ENCODE peak calls at places on chromosome 17, in eight cellular contexts. U is body of pancreas, P is OCI-LY7, O is SK-N-SH, M is right atrium auricular region, F is cardiac muscle cell, A is tibial artery, B is heart left ventricle. Y is an unnamed sample.

GRCh38 chr17:1640329-1641064 is 5.0 kb downstream of the SCARF1 start:
- DNase-seq in U (peak; percentile 80), P (no peak), O (peak; percentile 28), M (no peak), F (no peak), A (no peak), B (no peak), Y (no peak)

GRCh38 chr17:36937961-36938565 is 788 bp downstream of the LHX1 start:
- DNase-seq in U (no peak), P (no peak), O (peak; percentile 69), M (no peak), F (peak; percentile 34), A (no peak), B (no peak), Y (no peak)

GRCh38 chr17:4740584-4740983 is 856 bp upstream of the CXCL16 start:
- DNase-seq in U (no peak), P (no peak), O (no peak), M (no peak), F (no peak), A (no peak), B (no peak), Y (no peak)

GRCh38 chr17:10745231-10745630 is 15.4 kb upstream of the TMEM220 start:
- DNase-seq in U (no peak), P (no peak), O (no peak), M (no peak), F (peak; percentile 25), A (no peak), B (no peak), Y (no peak)

GRCh38 chr17:35700157-35700556 is 31.3 kb upstream of the RASL10B start:
- DNase-seq in U (no peak), P (no peak), O (no peak), M (no peak), F (no peak), A (no peak), B (no peak), Y (no peak)

GRCh38 chr17:45241315-45242011 is 19.8 kb downstream of the FMNL1 start:
- DNase-seq in U (peak; percentile 59), P (no peak), O (peak; percentile 88), M (no peak), F (no peak), A (no peak), B (no peak), Y (no peak)

GRCh38 chr17:68573338-68573737 is 27.8 kb downstream of the FAM20A start:
- DNase-seq in U (no peak), P (no peak), O (no peak), M (no peak), F (no peak), A (no peak), B (no peak), Y (no peak)

GRCh38 chr17:17824119-17824779 is 12.5 kb downstream of the SREBF1 start:
- DNase-seq in U (no peak), P (peak; percentile 28), O (peak; percentile 76), M (no peak), F (no peak), A (no peak), B (no peak), Y (no peak)

GRCh38 chr17:34254651-34255380 is at the start of gene CCL2:
- DNase-seq in U (peak; percentile 49), P (no peak), O (peak; percentile 42), M (peak; percentile 88), F (peak; percentile 94), A (peak; percentile 85), B (peak; percentile 83), Y (peak; percentile 65)

GRCh38 chr17:31492880-31493655 is 101.6 kb downstream of the RAB11FIP4 start:
- DNase-seq in U (peak; percentile 14), P (no peak), O (no peak), M (peak; percentile 67), F (no peak), A (no peak), B (peak; percentile 45), Y (no peak)

GRCh38 chr17:33115957-33116680 is 124.5 kb downstream of the SPACA3 start:
- DNase-seq in U (no peak), P (no peak), O (peak; percentile 56), M (no peak), F (no peak), A (no peak), B (no peak), Y (no peak)

GRCh38 chr17:7380855-7381683 is at the start of gene TNK1:
- DNase-seq in U (peak; percentile 86), P (no peak), O (peak; percentile 64), M (no peak), F (no peak), A (no peak), B (peak; percentile 47), Y (no peak)

GRCh38 chr17:79671387-79671752 is 59.4 kb upstream of the ENPP7 start:
- DNase-seq in U (no peak), P (no peak), O (no peak), M (no peak), F (no peak), A (no peak), B (no peak), Y (no peak)

GRCh38 chr17:38735161-38735997 is 5.2 kb downstream of the CISD3 start:
- DNase-seq in U (peak; percentile 74), P (peak; percentile 67), O (peak; percentile 92), M (no peak), F (peak; percentile 56), A (peak; percentile 78), B (peak; percentile 70), Y (no peak)

GRCh38 chr17:49471769-49472168 is 23.3 kb upstream of the NGFR start:
- DNase-seq in U (no peak), P (no peak), O (no peak), M (no peak), F (no peak), A (no peak), B (no peak), Y (no peak)

GRCh38 chr17:62888148-62888547 is 77.9 kb upstream of the TANC2 start:
- DNase-seq in U (no peak), P (no peak), O (no peak), M (no peak), F (no peak), A (no peak), B (no peak), Y (no peak)

GRCh38 chr17:29592850-29593545 is at the start of gene ANKRD13B:
- DNase-seq in U (peak; percentile 43), P (peak; percentile 71), O (peak; percentile 83), M (no peak), F (no peak), A (no peak), B (peak; percentile 69), Y (no peak)

GRCh38 chr17:68428498-68429172 is 28.7 kb downstream of the WIPI1 start:
- DNase-seq in U (no peak), P (no peak), O (no peak), M (no peak), F (no peak), A (peak; percentile 32), B (no peak), Y (no peak)

GRCh38 chr17:19867654-19868395 is at the start of gene ULK2:
- DNase-seq in U (peak; percentile 64), P (peak; percentile 59), O (peak; percentile 91), M (no peak), F (peak; percentile 87), A (peak; percentile 76), B (peak; percentile 70), Y (peak; percentile 21)

DNA sequence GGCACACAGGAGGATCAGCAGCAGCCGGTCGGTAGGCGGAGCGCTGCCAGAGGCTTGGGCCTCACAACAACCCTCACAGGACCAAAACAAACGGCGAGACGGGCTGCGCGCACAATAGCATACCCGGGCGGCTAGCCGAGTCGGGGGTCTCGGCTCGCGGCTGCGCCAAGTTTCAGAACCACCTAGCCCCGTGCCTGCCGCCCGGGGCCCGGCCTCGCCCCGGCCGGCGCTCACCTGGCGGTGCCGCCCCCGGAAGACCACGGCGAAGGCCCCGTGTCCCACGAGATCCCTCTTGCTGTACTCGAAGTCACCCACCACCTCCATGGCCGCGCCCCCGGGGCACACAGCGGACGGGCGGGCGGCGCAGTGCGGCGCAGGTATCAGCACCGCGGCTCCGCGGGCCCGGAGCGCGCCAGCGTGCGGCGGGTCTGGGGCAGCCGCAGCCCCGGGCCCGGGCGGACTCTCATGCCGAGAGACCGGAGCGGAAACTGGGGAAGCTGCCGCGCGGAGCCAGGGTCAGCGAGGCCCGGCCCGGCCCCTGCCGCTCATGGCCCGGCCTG is 562 bp downstream of the ULK2 start:
- DNase-seq in U (peak; percentile 73), P (peak; percentile 54), O (peak; percentile 82), M (peak; percentile 66), F (peak; percentile 71), A (peak; percentile 86), B (peak; percentile 69), Y (no peak)
- TF ChIP-seq CTCF in U (no peak), P (peak; percentile 12), O (peak; percentile 40), M (peak; percentile 53), F (peak; percentile 42), A (peak; percentile 25), B (no peak), Y (peak; percentile 55)

GRCh38 chr17:60902399-60902798 is 224.7 kb downstream of the BCAS3 start:
- DNase-seq in U (no peak), P (no peak), O (no peak), M (no peak), F (no peak), A (no peak), B (no peak), Y (no peak)
- H3K9me3 ChIP-seq in U (no peaks in the 10 kb centered on the region), P (no peaks in the 10 kb centered on the region), O (peaks cover under 1% of the 10 kb centered on the region), M (peaks cover 8% of the 10 kb centered on the region), F (no peaks in the 10 kb centered on the region), A (no peaks in the 10 kb centered on the region), B (peaks cover 5% of the 10 kb centered on the region), Y (no peaks in the 10 kb centered on the region)

GRCh38 chr17:74177018-74177450 is 26.4 kb upstream of the RPL38 start:
- DNase-seq in U (no peak), P (no peak), O (no peak), M (no peak), F (no peak), A (no peak), B (no peak), Y (no peak)

GRCh38 chr17:74176546-74177001 is 26.9 kb upstream of the RPL38 start:
- DNase-seq in U (peak; percentile 65), P (peak; percentile 63), O (peak; percentile 91), M (peak; percentile 63), F (peak; percentile 75), A (no peak), B (peak; percentile 39), Y (no peak)

DNA sequence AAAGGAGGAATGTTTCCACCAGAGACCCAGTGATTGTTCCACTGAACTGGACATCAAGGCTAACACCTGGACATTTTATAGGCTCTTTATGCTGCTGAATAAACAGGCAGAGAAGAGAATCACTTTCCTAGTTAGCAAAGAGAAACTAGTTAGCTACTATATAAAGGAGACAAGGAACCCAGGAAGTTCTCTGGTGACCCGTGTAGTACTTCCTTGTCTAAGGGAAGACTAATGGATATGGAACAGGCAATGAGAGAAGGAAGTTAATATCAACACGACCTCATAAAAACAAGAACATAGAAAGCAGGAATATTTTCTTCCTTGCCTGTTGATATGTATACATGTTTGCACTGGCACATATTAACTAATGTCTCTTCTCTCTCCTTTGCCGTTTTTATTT is 30.8 kb upstream of the RPL38 start:
- DNase-seq in U (no peak), P (no peak), O (no peak), M (no peak), F (no peak), A (no peak), B (no peak), Y (no peak)
- TF ChIP-seq CTCF in U (no peak), P (no peak), O (no peak), M (no peak), F (no peak), A (no peak), B (no peak), Y (no peak)

GRCh38 chr17:52895272-52895671 is 736.8 kb upstream of the CA10 start:
- DNase-seq in U (no peak), P (no peak), O (no peak), M (no peak), F (no peak), A (no peak), B (no peak), Y (no peak)

GRCh38 chr17:52892334-52892733 is 733.8 kb upstream of the CA10 start:
- DNase-seq in U (no peak), P (no peak), O (no peak), M (no peak), F (no peak), A (no peak), B (no peak), Y (no peak)
- H3K9me3 ChIP-seq in U (no peaks in the 10 kb centered on the region), P (no peaks in the 10 kb centered on the region), O (no peaks in the 10 kb centered on the region), M (no peaks in the 10 kb centered on the region), F (no peaks in the 10 kb centered on the region), A (no peaks in the 10 kb centered on the region), B (no peaks in the 10 kb centered on the region), Y (peaks cover 5% of the 10 kb centered on the region)